ENCODE peak calls at places on chromosomes 12 and 14, in four cellular contexts. One of them, this sample, is unnamed. For H3K4me1, the result is how much of the 10 kb centered on the place peaks cover.

GRCh38 chr12:124556896-124557501 is 10.4 kb downstream of the NCOR2 start:
- DNase-seq in pancreas: peak
- DNase-seq in transverse colon: no peak
- DNase-seq in heart right ventricle: no peak
- DNase-seq in this sample: no peak

GRCh38 chr12:105935981-105936380 is 202.8 kb downstream of the NUAK1 start:
- DNase-seq in transverse colon: no peak
- DNase-seq in heart right ventricle: no peak
- DNase-seq in pancreas: no peak
- DNase-seq in this sample: no peak

GRCh38 chr12:117367006-117367638 is 5.7 kb upstream of the NOS1 start:
- DNase-seq in pancreas: peak
- DNase-seq in heart right ventricle: peak
- DNase-seq in transverse colon: peak
- DNase-seq in this sample: no peak

GRCh38 chr12:48999371-49000131 is at the start of gene DDN:
- DNase-seq in heart right ventricle: no peak
- DNase-seq in transverse colon: no peak
- DNase-seq in pancreas: no peak
- DNase-seq in this sample: no peak

GRCh38 chr12:6536894-6537579 is 2.7 kb downstream of the GAPDH start:
- DNase-seq in pancreas: no peak
- DNase-seq in heart right ventricle: no peak
- DNase-seq in transverse colon: no peak
- DNase-seq in this sample: peak

GRCh38 chr14:94462763-94463572 is 10.4 kb upstream of the SERPINA11 start:
- DNase-seq in transverse colon: no peak
- DNase-seq in pancreas: no peak
- DNase-seq in heart right ventricle: no peak
- DNase-seq in this sample: no peak

GRCh38 chr12:69042970-69043369 is 110.0 kb upstream of the CPM start:
- DNase-seq in transverse colon: no peak
- DNase-seq in heart right ventricle: no peak
- DNase-seq in pancreas: no peak
- DNase-seq in this sample: no peak

GRCh38 chr12:112973712-112974305 is 4.5 kb upstream of the OAS2 start:
- DNase-seq in heart right ventricle: no peak
- DNase-seq in pancreas: no peak
- DNase-seq in transverse colon: no peak
- DNase-seq in this sample: no peak

GRCh38 chr14:67335781-67336180 is 23.8 kb downstream of the ATP6V1D start:
- DNase-seq in transverse colon: no peak
- DNase-seq in pancreas: no peak
- DNase-seq in heart right ventricle: no peak
- DNase-seq in this sample: no peak

GRCh38 chr14:36035675-36036074 is 140.8 kb downstream of the PTCSC3 start:
- DNase-seq in transverse colon: no peak
- DNase-seq in pancreas: no peak
- DNase-seq in heart right ventricle: no peak
- DNase-seq in this sample: no peak

GRCh38 chr14:75906680-75907280 is 75.0 kb downstream of the TGFB3 start:
- DNase-seq in heart right ventricle: peak
- DNase-seq in transverse colon: peak
- DNase-seq in pancreas: peak
- DNase-seq in this sample: peak

GRCh38 chr14:75981826-75982723 is at the start of gene TGFB3:
- DNase-seq in pancreas: peak
- DNase-seq in heart right ventricle: peak
- DNase-seq in transverse colon: peak
- DNase-seq in this sample: peak

GRCh38 chr12:91133871-91134270 is 22.6 kb upstream of the LUM start:
- DNase-seq in pancreas: no peak
- DNase-seq in transverse colon: no peak
- DNase-seq in heart right ventricle: no peak
- DNase-seq in this sample: no peak

GRCh38 chr12:4224211-4224878 is 49.2 kb upstream of the CCND2 start:
- DNase-seq in transverse colon: no peak
- DNase-seq in pancreas: no peak
- DNase-seq in heart right ventricle: no peak
- DNase-seq in this sample: no peak

GRCh38 chr12:124909831-124910560 is 4.5 kb downstream of the UBC start:
- DNase-seq in heart right ventricle: no peak
- DNase-seq in pancreas: no peak
- DNase-seq in transverse colon: no peak
- DNase-seq in this sample: no peak

GRCh38 chr14:32623300-32624093 is 294.4 kb downstream of the AKAP6 start:
- DNase-seq in transverse colon: no peak
- DNase-seq in heart right ventricle: no peak
- DNase-seq in pancreas: no peak
- DNase-seq in this sample: no peak

GRCh38 chr12:56520025-56520810 is 1.4 kb upstream of the RBMS2 start:
- DNase-seq in pancreas: no peak
- DNase-seq in heart right ventricle: peak
- DNase-seq in transverse colon: no peak
- DNase-seq in this sample: no peak

GRCh38 chr12:121723200-121723599 is 10.6 kb downstream of the TMEM120B start:
- DNase-seq in transverse colon: no peak
- DNase-seq in pancreas: no peak
- DNase-seq in heart right ventricle: no peak
- DNase-seq in this sample: no peak

GRCh38 chr12:65430571-65431306 is 152.3 kb downstream of the MSRB3 start:
- DNase-seq in heart right ventricle: no peak
- DNase-seq in transverse colon: no peak
- DNase-seq in pancreas: no peak
- DNase-seq in this sample: no peak

GRCh38 chr12:89138048-89138852 is 214.1 kb downstream of the DUSP6 start:
- DNase-seq in transverse colon: no peak
- DNase-seq in heart right ventricle: no peak
- DNase-seq in pancreas: no peak
- DNase-seq in this sample: no peak

GRCh38 chr14:91367173-91368171 is 50.1 kb downstream of the CCDC88C start:
- DNase-seq in pancreas: no peak
- DNase-seq in heart right ventricle: peak
- DNase-seq in transverse colon: peak
- DNase-seq in this sample: peak

GRCh38 chr12:118271770-118272417 is 100.8 kb downstream of the TAOK3 start:
- DNase-seq in heart right ventricle: no peak
- DNase-seq in pancreas: no peak
- DNase-seq in transverse colon: no peak
- DNase-seq in this sample: no peak

GRCh38 chr14:64899958-64900357 is 14.3 kb upstream of the CHURC1 start:
- DNase-seq in transverse colon: no peak
- DNase-seq in heart right ventricle: no peak
- DNase-seq in pancreas: no peak
- DNase-seq in this sample: no peak

GRCh38 chr12:76274699-76275098 is 73.5 kb downstream of the BBS10 start:
- DNase-seq in heart right ventricle: no peak
- DNase-seq in pancreas: no peak
- DNase-seq in transverse colon: no peak
- DNase-seq in this sample: no peak

GRCh38 chr12:132761911-132762583 is 415 bp upstream of the ANKLE2 start:
- DNase-seq in heart right ventricle: peak
- DNase-seq in transverse colon: peak
- DNase-seq in pancreas: peak
- DNase-seq in this sample: peak

GRCh38 chr14:99234982-99235491 is 37.0 kb downstream of the BCL11B start:
- DNase-seq in pancreas: no peak
- DNase-seq in transverse colon: no peak
- DNase-seq in heart right ventricle: no peak
- DNase-seq in this sample: no peak
- H3K4me1 ChIP-seq in pancreas: under half
- H3K4me1 ChIP-seq in transverse colon: under half
- H3K4me1 ChIP-seq in heart right ventricle: under half
- H3K4me1 ChIP-seq in this sample: under half

DNA sequence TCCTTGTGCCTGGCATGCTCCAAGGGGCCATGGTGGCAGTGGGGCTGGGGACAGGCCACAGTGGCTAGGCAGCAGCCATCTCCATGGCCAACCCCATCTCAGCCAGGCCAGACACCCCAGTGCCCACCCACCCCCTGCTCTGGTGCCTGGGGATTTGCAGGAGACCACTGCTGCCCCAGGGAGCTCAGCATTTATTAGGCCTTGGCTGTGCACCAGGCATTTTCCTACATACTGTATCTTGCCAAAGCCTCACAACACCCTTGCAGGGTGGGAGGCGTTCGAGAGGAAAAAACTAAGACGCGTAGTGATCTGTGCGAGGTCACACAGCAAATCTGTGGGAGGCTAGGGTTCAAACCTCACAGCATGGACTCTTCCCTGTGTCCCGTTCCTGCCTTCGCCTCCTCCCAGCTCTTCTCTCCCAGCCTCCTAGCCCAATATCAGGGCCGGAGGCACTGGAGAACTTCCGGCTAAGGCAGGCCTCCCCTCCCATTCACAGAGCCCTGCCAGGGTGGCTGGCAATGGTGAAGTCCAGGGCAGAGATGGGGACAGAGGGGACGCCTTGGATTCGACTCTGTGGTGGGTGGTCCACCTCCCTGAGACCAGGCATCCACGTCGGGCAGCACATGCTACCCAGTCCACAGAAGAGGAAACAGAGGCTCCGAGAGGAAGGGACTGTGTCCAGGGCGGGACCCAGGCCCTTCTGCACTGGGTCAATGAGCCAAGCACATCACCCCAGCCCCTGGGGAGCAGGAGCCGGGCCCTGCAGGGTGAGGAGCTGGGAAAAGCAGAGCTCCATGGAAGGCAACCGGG is 57.4 kb downstream of the FAM222A start:
- DNase-seq in heart right ventricle: no peak
- DNase-seq in pancreas: peak
- DNase-seq in transverse colon: no peak
- DNase-seq in this sample: no peak
- H3K4me1 ChIP-seq in heart right ventricle: under half
- H3K4me1 ChIP-seq in pancreas: under half
- H3K4me1 ChIP-seq in transverse colon: under half
- H3K4me1 ChIP-seq in this sample: under half

GRCh38 chr12:27703720-27704452 is 6.7 kb upstream of the MRPS35 start:
- DNase-seq in transverse colon: peak
- DNase-seq in heart right ventricle: peak
- DNase-seq in pancreas: no peak
- DNase-seq in this sample: peak

GRCh38 chr12:27709212-27709931 is 1.3 kb upstream of the MRPS35 start:
- DNase-seq in heart right ventricle: no peak
- DNase-seq in transverse colon: no peak
- DNase-seq in pancreas: no peak
- DNase-seq in this sample: no peak

GRCh38 chr12:27709932-27710591 is 570 bp upstream of the MRPS35 start:
- DNase-seq in heart right ventricle: no peak
- DNase-seq in pancreas: peak
- DNase-seq in transverse colon: peak
- DNase-seq in this sample: peak

GRCh38 chr12:27705263-27705662 is 5.4 kb upstream of the MRPS35 start:
- DNase-seq in transverse colon: no peak
- DNase-seq in heart right ventricle: no peak
- DNase-seq in pancreas: no peak
- DNase-seq in this sample: no peak

GRCh38 chr12:27707216-27707615 is 3.4 kb upstream of the MRPS35 start:
- DNase-seq in transverse colon: no peak
- DNase-seq in pancreas: no peak
- DNase-seq in heart right ventricle: no peak
- DNase-seq in this sample: no peak
- H3K4me1 ChIP-seq in transverse colon: under half
- H3K4me1 ChIP-seq in pancreas: under half
- H3K4me1 ChIP-seq in heart right ventricle: under half
- H3K4me1 ChIP-seq in this sample: under half

GRCh38 chr14:68476212-68476964 is 316.5 kb downstream of the ZFP36L1 start:
- DNase-seq in heart right ventricle: peak
- DNase-seq in pancreas: no peak
- DNase-seq in transverse colon: peak
- DNase-seq in this sample: peak
- H3K4me1 ChIP-seq in heart right ventricle: under half
- H3K4me1 ChIP-seq in pancreas: half or more
- H3K4me1 ChIP-seq in transverse colon: under half
- H3K4me1 ChIP-seq in this sample: under half

GRCh38 chr12:50567926-50568325 is 63.1 kb downstream of the DIP2B start:
- DNase-seq in pancreas: no peak
- DNase-seq in heart right ventricle: no peak
- DNase-seq in transverse colon: no peak
- DNase-seq in this sample: no peak

GRCh38 chr12:50564948-50565297 is 60.1 kb downstream of the DIP2B start:
- DNase-seq in transverse colon: no peak
- DNase-seq in pancreas: no peak
- DNase-seq in heart right ventricle: no peak
- DNase-seq in this sample: no peak

GRCh38 chr12:50568338-50569155 is 63.8 kb downstream of the DIP2B start:
- DNase-seq in heart right ventricle: no peak
- DNase-seq in transverse colon: no peak
- DNase-seq in pancreas: no peak
- DNase-seq in this sample: no peak

GRCh38 chr12:50564240-50564947 is 59.6 kb downstream of the DIP2B start:
- DNase-seq in pancreas: no peak
- DNase-seq in transverse colon: no peak
- DNase-seq in heart right ventricle: no peak
- DNase-seq in this sample: no peak

DNA sequence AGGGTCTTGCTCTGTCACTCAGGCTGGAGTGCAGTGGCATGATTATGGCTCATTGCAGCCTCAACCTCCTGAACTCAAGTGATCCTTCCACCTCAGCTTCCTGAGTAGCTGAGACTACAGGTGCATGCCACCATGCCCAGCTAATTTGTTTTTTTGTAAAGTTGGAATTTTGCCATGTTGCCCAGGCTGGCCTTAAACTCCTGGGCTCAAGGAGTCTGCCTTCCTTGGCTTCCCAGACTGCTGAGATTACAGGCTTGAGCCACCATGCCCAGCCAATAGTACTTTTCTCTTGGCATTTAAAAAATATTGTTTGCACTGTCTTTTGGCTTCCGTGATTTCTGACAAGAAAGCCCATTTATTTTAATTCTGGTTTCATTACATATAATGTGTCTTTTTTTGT is 61.3 kb downstream of the DIP2B start:
- DNase-seq in heart right ventricle: no peak
- DNase-seq in pancreas: no peak
- DNase-seq in transverse colon: no peak
- DNase-seq in this sample: no peak
- H3K4me1 ChIP-seq in heart right ventricle: half or more
- H3K4me1 ChIP-seq in pancreas: under half
- H3K4me1 ChIP-seq in transverse colon: half or more
- H3K4me1 ChIP-seq in this sample: under half

DNA sequence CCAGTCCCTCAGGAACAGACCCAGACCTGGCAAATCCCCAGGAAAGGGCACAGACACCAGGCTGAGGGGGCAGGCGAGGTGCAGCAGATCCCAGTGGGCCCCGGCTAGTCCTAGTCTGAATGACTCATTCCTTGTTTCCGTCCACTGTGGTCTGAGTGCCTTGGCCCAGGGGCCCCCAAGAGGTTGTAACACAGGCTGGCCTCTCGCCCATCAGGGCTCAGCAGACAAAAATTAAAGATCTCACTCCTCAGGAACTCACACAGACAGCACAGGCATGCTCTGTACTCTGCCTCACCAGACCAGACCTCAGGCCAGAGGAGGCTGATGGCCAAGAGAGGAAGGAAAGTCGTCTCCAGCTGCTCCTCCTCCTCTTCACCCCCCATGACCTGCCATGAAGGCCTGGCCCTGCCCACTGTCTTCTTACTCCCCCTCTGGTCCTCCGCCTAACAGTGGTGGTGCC is 7.7 kb upstream of the LTBP2 start:
- DNase-seq in pancreas: no peak
- DNase-seq in transverse colon: peak
- DNase-seq in heart right ventricle: peak
- DNase-seq in this sample: peak
- H3K4me1 ChIP-seq in pancreas: under half
- H3K4me1 ChIP-seq in transverse colon: under half
- H3K4me1 ChIP-seq in heart right ventricle: half or more
- H3K4me1 ChIP-seq in this sample: under half

GRCh38 chr14:95690815-95691214 is 4.6 kb downstream of the TCL1B start:
- DNase-seq in heart right ventricle: no peak
- DNase-seq in pancreas: no peak
- DNase-seq in transverse colon: no peak
- DNase-seq in this sample: no peak
- H3K4me1 ChIP-seq in heart right ventricle: under half
- H3K4me1 ChIP-seq in pancreas: under half
- H3K4me1 ChIP-seq in transverse colon: under half
- H3K4me1 ChIP-seq in this sample: under half

This sample was measured in mucosa of descending colon.